ENCODE peak calls at places on chromosomes 16 and 17, in eight cellular contexts. W is stimulated activated CD8-positive, alpha-beta memory T cell treated with anti-CD3 and anti-CD28 coated beads, Interleukin-4, amount 100 ng/mL, for 1 hour; G is COR-L47; Z is EL; Q is amygdala; M is stimulated activated CD4-positive, alpha-beta T cell treated with anti-CD3 and anti-CD28 coated beads, Interleukin-12 subunit alpha, Interleukin-12 subunit beta, amount 100 ng/mL, for 48 hours; K is ureter; R is neural crest cell. S is an unnamed sample.

GRCh38 chr16:56614549-56614991 is 6.2 kb downstream of the MT2A start:
- DNase-seq in G (no peak), Z (peak; percentile 85), Q (no peak), K (no peak), M (no peak), W (no peak), R (no peak), S (peak; percentile 54)

GRCh38 chr16:88938933-88939813 is 37.8 kb downstream of the CBFA2T3 start:
- DNase-seq in R (no peak), K (no peak), Q (no peak), W (no peak), Z (no peak), G (no peak), M (no peak), S (no peak)

GRCh38 chr16:89402962-89403361 is 87.4 kb downstream of the ANKRD11 start:
- DNase-seq in M (no peak), Q (no peak), R (no peak), G (no peak), K (no peak), W (no peak), Z (peak; percentile 31), S (no peak)

GRCh38 chr17:66689192-66689591 is 145.7 kb upstream of the CACNG5 start:
- DNase-seq in R (no peak), M (no peak), G (no peak), Z (no peak), W (no peak), K (no peak), Q (no peak), S (no peak)

GRCh38 chr16:89034573-89034961 is 57.6 kb upstream of the CBFA2T3 start:
- DNase-seq in K (no peak), G (no peak), W (no peak), M (no peak), Z (no peak), R (no peak), Q (no peak), S (no peak)

GRCh38 chr17:28074010-28074409 is 31.5 kb downstream of the NLK start:
- DNase-seq in K (no peak), W (no peak), M (no peak), G (no peak), Q (no peak), R (no peak), Z (no peak), S (no peak)

GRCh38 chr17:83104577-83105505 is 25.4 kb downstream of the METRNL start:
- DNase-seq in R (no peak), G (no peak), Z (no peak), K (no peak), M (no peak), Q (no peak), W (no peak), S (peak; percentile 47)

GRCh38 chr17:4720787-4721186 is 10.4 kb downstream of the ARRB2 start:
- DNase-seq in M (no peak), Q (no peak), R (no peak), K (no peak), W (no peak), Z (no peak), G (no peak), S (no peak)

GRCh38 chr17:6608321-6608720 is 32.2 kb downstream of the KIAA0753 start:
- DNase-seq in Z (peak; percentile 46), M (no peak), Q (no peak), G (no peak), W (no peak), K (no peak), R (no peak), S (no peak)

GRCh38 chr17:75051941-75052340 is 4.9 kb downstream of the KCTD2 start:
- DNase-seq in R (no peak), K (no peak), Q (no peak), M (no peak), G (no peak), Z (no peak), W (no peak), S (no peak)

GRCh38 chr17:63446981-63447687 is 1.0 kb upstream of the CYB561 start:
- DNase-seq in W (no peak), Z (no peak), R (no peak), M (peak; percentile 35), Q (no peak), G (peak; percentile 86), K (no peak), S (peak; percentile 92)

GRCh38 chr17:75239778-75240393 is 21.5 kb downstream of the GGA3 start:
- DNase-seq in M (no peak), W (no peak), K (no peak), G (no peak), R (no peak), Q (no peak), Z (no peak), S (no peak)

GRCh38 chr17:77690271-77691161 is 268.0 kb upstream of the TNRC6C start:
- DNase-seq in K (peak; percentile 40), Q (no peak), G (peak; percentile 13), R (no peak), Z (no peak), M (no peak), W (no peak), S (no peak)

GRCh38 chr17:77314601-77315000 is 173.8 kb downstream of the SEC14L1 start:
- DNase-seq in W (no peak), Q (no peak), R (no peak), Z (no peak), G (no peak), M (no peak), K (no peak), S (no peak)

GRCh38 chr17:6402258-6402657 is 32.7 kb downstream of the AIPL1 start:
- DNase-seq in K (no peak), Z (no peak), Q (no peak), R (no peak), G (no peak), M (no peak), W (no peak), S (no peak)

GRCh38 chr16:361341-361871 is 8.9 kb upstream of the AXIN1 start:
- DNase-seq in M (no peak), K (no peak), R (no peak), Q (no peak), G (no peak), Z (no peak), W (no peak), S (no peak)

GRCh38 chr16:2036200-2036966 is 9.7 kb downstream of the NHERF2 start:
- DNase-seq in Q (no peak), R (no peak), M (no peak), W (no peak), K (no peak), G (no peak), Z (no peak), S (no peak)

GRCh38 chr16:24146523-24146922 is 109.6 kb upstream of the CACNG3 start:
- DNase-seq in K (no peak), W (no peak), Z (no peak), Q (no peak), G (no peak), R (no peak), M (no peak), S (no peak)

GRCh38 chr17:73308017-73308823 is 3.6 kb downstream of the CDC42EP4 start:
- DNase-seq in M (no peak), G (no peak), K (peak; percentile 97), W (no peak), R (no peak), Q (no peak), Z (peak; percentile 96), S (peak; percentile 76)

GRCh38 chr17:10612957-10613744 is 44.0 kb downstream of the MYH3 start:
- DNase-seq in K (no peak), W (no peak), G (no peak), R (no peak), M (no peak), Q (no peak), Z (peak; percentile 79), S (no peak)

GRCh38 chr17:60161598-60162330 is 12.0 kb downstream of the CA4 start:
- DNase-seq in K (no peak), R (no peak), Z (no peak), Q (no peak), M (no peak), G (peak; percentile 7), W (no peak), S (peak; percentile 76)

GRCh38 chr17:66467766-66468165 is 165.4 kb downstream of the PRKCA start:
- DNase-seq in W (no peak), G (no peak), K (no peak), R (no peak), M (no peak), Z (peak; percentile 40), Q (no peak), S (no peak)

GRCh38 chr17:16027708-16028584 is 28.3 kb downstream of the TTC19 start:
- DNase-seq in W (no peak), Q (no peak), M (peak; percentile 50), R (no peak), Z (peak; percentile 94), G (no peak), K (no peak), S (peak; percentile 93)

GRCh38 chr16:3215601-3216262 is 19.2 kb downstream of the ZNF200 start:
- DNase-seq in M (no peak), R (no peak), G (no peak), Q (no peak), Z (no peak), K (no peak), W (no peak), S (no peak)

GRCh38 chr17:43900183-43900857 is 7.0 kb downstream of the MPP2 start:
- DNase-seq in K (peak; percentile 82), Q (peak; percentile 58), R (peak; percentile 84), G (peak; percentile 88), M (peak; percentile 81), W (peak; percentile 67), Z (peak; percentile 87), S (peak; percentile 89)

GRCh38 chr17:66347661-66348604 is 45.5 kb downstream of the PRKCA start:
- DNase-seq in K (no peak), R (no peak), Z (peak; percentile 68), G (peak; percentile 31), Q (no peak), W (no peak), M (no peak), S (peak; percentile 20)

GRCh38 chr17:62696726-62697490 is 69.4 kb downstream of the MRC2 start:
- DNase-seq in K (no peak), R (no peak), G (no peak), Q (peak; percentile 29), Z (no peak), M (no peak), W (no peak), S (no peak)

GRCh38 chr16:82037251-82037650 is 2.2 kb downstream of the HSD17B2 start:
- DNase-seq in R (no peak), M (no peak), K (no peak), Z (no peak), G (no peak), Q (no peak), W (no peak), S (no peak)

S was measured in dermis blood vessel endothelial cell.